ENCODE peak calls at places on chromosomes 3 and 15, in four cellular contexts. One of them, this sample, is unnamed.

GRCh38 chr3:177928156-177928555 is 608.1 kb upstream of the KCNMB2 start:
- DNase-seq in GM10248: peak
- DNase-seq in GM20000: peak
- DNase-seq in neural crest cell: no peak
- DNase-seq in this sample: no peak

GRCh38 chr3:179882322-179882721 is 154.4 kb downstream of the PEX5L start:
- DNase-seq in GM10248: peak
- DNase-seq in GM20000: peak
- DNase-seq in neural crest cell: no peak
- DNase-seq in this sample: peak

GRCh38 chr3:184965639-184966430 is 153.9 kb downstream of the VPS8 start:
- DNase-seq in GM10248: no peak
- DNase-seq in GM20000: no peak
- DNase-seq in neural crest cell: no peak
- DNase-seq in this sample: no peak

GRCh38 chr3:127768346-127769008 is 53.8 kb downstream of the MGLL start:
- DNase-seq in GM10248: no peak
- DNase-seq in GM20000: no peak
- DNase-seq in neural crest cell: no peak
- DNase-seq in this sample: no peak

GRCh38 chr3:170621256-170621655 is 35.4 kb upstream of the SLC7A14 start:
- DNase-seq in GM10248: no peak
- DNase-seq in GM20000: no peak
- DNase-seq in neural crest cell: no peak
- DNase-seq in this sample: no peak

GRCh38 chr3:194592798-194593752 is 40.1 kb downstream of the TMEM44 start:
- DNase-seq in GM10248: no peak
- DNase-seq in GM20000: no peak
- DNase-seq in neural crest cell: no peak
- DNase-seq in this sample: no peak

GRCh38 chr15:85403745-85404144 is 23.3 kb downstream of the AKAP13 start:
- DNase-seq in GM10248: no peak
- DNase-seq in GM20000: no peak
- DNase-seq in neural crest cell: no peak
- DNase-seq in this sample: no peak

GRCh38 chr3:181103605-181104004 is 114.1 kb upstream of the DNAJC19 start:
- DNase-seq in GM10248: no peak
- DNase-seq in GM20000: no peak
- DNase-seq in neural crest cell: peak
- DNase-seq in this sample: peak

GRCh38 chr3:129837057-129837631 is 56.4 kb downstream of the TMCC1 start:
- DNase-seq in GM10248: no peak
- DNase-seq in GM20000: no peak
- DNase-seq in neural crest cell: no peak
- DNase-seq in this sample: no peak

GRCh38 chr3:192819001-192819569 is 91.7 kb upstream of the FGF12 start:
- DNase-seq in GM10248: no peak
- DNase-seq in GM20000: peak
- DNase-seq in neural crest cell: no peak
- DNase-seq in this sample: no peak

GRCh38 chr3:167863811-167864558 is 128.5 kb downstream of the SERPINI1 start:
- DNase-seq in GM10248: no peak
- DNase-seq in GM20000: no peak
- DNase-seq in neural crest cell: no peak
- DNase-seq in this sample: no peak

GRCh38 chr3:115245899-115246298 is 98.8 kb upstream of the ZBTB20 start:
- DNase-seq in GM10248: no peak
- DNase-seq in GM20000: no peak
- DNase-seq in neural crest cell: no peak
- DNase-seq in this sample: no peak

GRCh38 chr15:61974759-61975158 is 85.5 kb downstream of the VPS13C start:
- DNase-seq in GM10248: no peak
- DNase-seq in GM20000: no peak
- DNase-seq in neural crest cell: no peak
- DNase-seq in this sample: no peak

GRCh38 chr3:167835953-167836352 is 100.4 kb downstream of the SERPINI1 start:
- DNase-seq in GM10248: no peak
- DNase-seq in GM20000: no peak
- DNase-seq in neural crest cell: no peak
- DNase-seq in this sample: no peak

GRCh38 chr3:29557186-29557585 is 276.3 kb downstream of the RBMS3 start:
- DNase-seq in GM10248: no peak
- DNase-seq in GM20000: no peak
- DNase-seq in neural crest cell: no peak
- DNase-seq in this sample: no peak

GRCh38 chr15:79028411-79028964 is 62.1 kb downstream of the RASGRF1 start:
- DNase-seq in GM10248: peak
- DNase-seq in GM20000: peak
- DNase-seq in neural crest cell: peak
- DNase-seq in this sample: peak

GRCh38 chr3:27312044-27312668 is 57.0 kb downstream of the NEK10 start:
- DNase-seq in GM10248: peak
- DNase-seq in GM20000: peak
- DNase-seq in neural crest cell: no peak
- DNase-seq in this sample: peak

GRCh38 chr15:68631621-68632051 is 52.8 kb downstream of the CORO2B start:
- DNase-seq in GM10248: no peak
- DNase-seq in GM20000: no peak
- DNase-seq in neural crest cell: no peak
- DNase-seq in this sample: no peak

GRCh38 chr15:40075298-40076044 is 33.2 kb downstream of the BMF start:
- DNase-seq in GM10248: no peak
- DNase-seq in GM20000: no peak
- DNase-seq in neural crest cell: no peak
- DNase-seq in this sample: no peak

GRCh38 chr3:150469931-150470740 is 62.0 kb downstream of the TSC22D2 start:
- DNase-seq in GM10248: no peak
- DNase-seq in GM20000: no peak
- DNase-seq in neural crest cell: no peak
- DNase-seq in this sample: no peak

GRCh38 chr15:74482661-74483060 is 21.7 kb upstream of the UBL7 start:
- DNase-seq in GM10248: no peak
- DNase-seq in GM20000: no peak
- DNase-seq in neural crest cell: no peak
- DNase-seq in this sample: no peak
- TF ChIP-seq CTCF in GM10248: peak
- TF ChIP-seq CTCF in GM20000: no peak
- TF ChIP-seq CTCF in neural crest cell: peak
- TF ChIP-seq CTCF in this sample: no peak

GRCh38 chr3:45508659-45509037 is 85.9 kb upstream of the LIMD1 start:
- DNase-seq in GM10248: no peak
- DNase-seq in GM20000: no peak
- DNase-seq in neural crest cell: no peak
- DNase-seq in this sample: no peak

GRCh38 chr3:45509038-45509767 is 85.3 kb upstream of the LIMD1 start:
- DNase-seq in GM10248: no peak
- DNase-seq in GM20000: no peak
- DNase-seq in neural crest cell: peak
- DNase-seq in this sample: no peak

GRCh38 chr3:45506084-45506483 is 88.5 kb upstream of the LIMD1 start:
- DNase-seq in GM10248: no peak
- DNase-seq in GM20000: no peak
- DNase-seq in neural crest cell: no peak
- DNase-seq in this sample: no peak

GRCh38 chr3:45506751-45507391 is 87.7 kb upstream of the LIMD1 start:
- DNase-seq in GM10248: no peak
- DNase-seq in GM20000: no peak
- DNase-seq in neural crest cell: no peak
- DNase-seq in this sample: no peak

GRCh38 chr3:45507820-45508317 is 86.7 kb upstream of the LIMD1 start:
- DNase-seq in GM10248: no peak
- DNase-seq in GM20000: no peak
- DNase-seq in neural crest cell: peak
- DNase-seq in this sample: no peak
- TF ChIP-seq CTCF in GM10248: no peak
- TF ChIP-seq CTCF in GM20000: no peak
- TF ChIP-seq CTCF in neural crest cell: peak
- TF ChIP-seq CTCF in this sample: no peak

GRCh38 chr3:134228461-134228860 is 22.2 kb downstream of the RYK start:
- DNase-seq in GM10248: no peak
- DNase-seq in GM20000: no peak
- DNase-seq in neural crest cell: no peak
- DNase-seq in this sample: no peak
- TF ChIP-seq CTCF in GM10248: no peak
- TF ChIP-seq CTCF in GM20000: no peak
- TF ChIP-seq CTCF in neural crest cell: no peak
- TF ChIP-seq CTCF in this sample: no peak

DNA sequence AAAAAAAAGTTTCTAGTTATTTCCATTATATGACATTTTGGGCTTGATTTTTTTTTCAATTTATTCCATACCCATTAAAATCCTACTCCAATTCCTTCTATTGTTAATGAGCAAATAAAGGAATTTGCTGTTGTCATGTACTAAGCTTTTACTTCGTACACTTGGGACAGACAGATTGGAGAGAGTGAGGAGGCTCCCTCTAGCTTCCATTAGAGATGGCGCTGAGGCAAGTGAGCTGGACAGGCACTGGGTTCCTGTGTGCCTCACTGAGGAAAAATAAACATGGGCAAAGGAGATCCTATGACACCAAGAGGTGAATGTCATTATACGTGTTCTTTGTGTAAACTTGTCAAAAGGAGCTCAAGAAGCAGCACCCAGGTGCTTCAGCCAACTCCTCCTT is 441.1 kb upstream of the MDFIC2 start:
- DNase-seq in GM10248: no peak
- DNase-seq in GM20000: no peak
- DNase-seq in neural crest cell: no peak
- DNase-seq in this sample: no peak
- TF ChIP-seq CTCF in GM10248: no peak
- TF ChIP-seq CTCF in GM20000: no peak
- TF ChIP-seq CTCF in neural crest cell: no peak
- TF ChIP-seq CTCF in this sample: no peak

GRCh38 chr3:96706517-96706916 is 107.9 kb upstream of the EPHA6 start:
- DNase-seq in GM10248: no peak
- DNase-seq in GM20000: no peak
- DNase-seq in neural crest cell: no peak
- DNase-seq in this sample: no peak
- TF ChIP-seq CTCF in GM10248: no peak
- TF ChIP-seq CTCF in GM20000: no peak
- TF ChIP-seq CTCF in neural crest cell: no peak
- TF ChIP-seq CTCF in this sample: no peak

GRCh38 chr3:38477839-38478450 is 18.2 kb upstream of the EXOG start:
- DNase-seq in GM10248: no peak
- DNase-seq in GM20000: no peak
- DNase-seq in neural crest cell: no peak
- DNase-seq in this sample: no peak

GRCh38 chr3:38480930-38481329 is 15.2 kb upstream of the EXOG start:
- DNase-seq in GM10248: no peak
- DNase-seq in GM20000: no peak
- DNase-seq in neural crest cell: no peak
- DNase-seq in this sample: no peak

GRCh38 chr3:38479431-38480092 is 16.6 kb upstream of the EXOG start:
- DNase-seq in GM10248: peak
- DNase-seq in GM20000: peak
- DNase-seq in neural crest cell: peak
- DNase-seq in this sample: peak

GRCh38 chr3:38478901-38479300 is 17.2 kb upstream of the EXOG start:
- DNase-seq in GM10248: no peak
- DNase-seq in GM20000: no peak
- DNase-seq in neural crest cell: no peak
- DNase-seq in this sample: no peak

GRCh38 chr3:38480093-38480445 is 16.1 kb upstream of the EXOG start:
- DNase-seq in GM10248: no peak
- DNase-seq in GM20000: no peak
- DNase-seq in neural crest cell: no peak
- DNase-seq in this sample: no peak
- TF ChIP-seq CTCF in GM10248: no peak
- TF ChIP-seq CTCF in GM20000: no peak
- TF ChIP-seq CTCF in neural crest cell: peak
- TF ChIP-seq CTCF in this sample: no peak

DNA sequence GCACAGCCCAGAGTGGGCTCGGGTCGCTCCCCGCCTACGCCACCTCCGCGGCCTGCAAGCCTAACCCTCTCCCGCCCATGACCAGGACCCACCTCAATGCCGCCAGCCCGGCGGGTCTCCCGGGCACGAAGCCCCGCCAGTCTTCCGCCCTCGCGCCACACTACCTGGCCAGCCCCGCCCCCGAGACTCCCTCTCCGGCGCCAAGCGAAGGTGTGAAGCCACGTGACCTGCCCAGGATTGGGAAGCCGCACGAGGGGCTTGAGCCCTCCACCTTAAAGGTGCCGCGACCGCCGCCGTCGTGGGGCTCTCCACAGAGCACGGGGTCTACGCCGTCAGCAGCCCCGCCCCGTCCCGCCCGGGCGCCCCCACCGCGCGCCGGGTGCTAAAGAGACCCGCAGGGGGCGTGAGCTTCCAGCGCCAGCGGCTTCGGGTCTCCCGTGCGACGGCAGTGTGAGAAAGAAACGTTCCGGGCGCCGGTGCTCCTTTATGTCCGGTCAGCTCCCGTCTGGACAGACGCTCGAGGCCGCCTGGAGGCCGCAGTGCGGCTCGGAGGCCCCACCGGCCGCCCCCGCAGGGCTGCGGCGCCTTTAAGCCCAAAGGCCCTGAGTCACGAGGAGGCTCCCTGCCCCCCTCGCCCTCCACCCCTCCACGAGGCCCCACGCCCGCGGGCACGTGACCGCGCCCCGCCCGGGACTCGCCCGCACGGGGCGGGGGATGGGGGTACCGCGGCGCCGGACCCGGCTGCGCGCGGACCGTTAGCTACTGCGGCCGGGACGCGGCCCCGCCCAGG is at the start of gene CPEB1:
- DNase-seq in GM10248: peak
- DNase-seq in GM20000: peak
- DNase-seq in neural crest cell: peak
- DNase-seq in this sample: peak
- TF ChIP-seq CTCF in GM10248: no peak
- TF ChIP-seq CTCF in GM20000: no peak
- TF ChIP-seq CTCF in neural crest cell: peak
- TF ChIP-seq CTCF in this sample: no peak

This sample was measured in GM13976.